ENCODE peak calls at places on chromosomes 4 and X, in four cellular contexts. V is HFF-Myc, M is GM12892, T is choroid plexus epithelial cell. R is an unnamed sample.

GRCh38 chrX:119455264-119455663 is 13.0 kb upstream of the SLC25A5 start:
- DNase-seq in V (no peak), M (no peak), T (peak), R (no peak)

GRCh38 chr4:38943355-38943754 is 75.7 kb downstream of the FAM114A1 start:
- DNase-seq in V (no peak), M (no peak), T (peak), R (no peak)

GRCh38 chr4:145101091-145101490 is 3.0 kb downstream of the ABCE1 start:
- DNase-seq in V (no peak), M (no peak), T (no peak), R (no peak)

GRCh38 chr4:68872442-68873217 is 56.8 kb downstream of the UGT2B10 start:
- DNase-seq in V (no peak), M (no peak), T (no peak), R (no peak)

GRCh38 chrX:10726647-10727046 is 106.3 kb upstream of the MID1 start:
- DNase-seq in V (no peak), M (no peak), T (peak), R (no peak)

GRCh38 chr4:10577495-10577894 is 107.1 kb downstream of the CLNK start:
- DNase-seq in V (no peak), M (no peak), T (no peak), R (no peak)

GRCh38 chr4:14178421-14178820 is 550.9 kb upstream of the BOD1L1 start:
- DNase-seq in V (peak), M (no peak), T (peak), R (peak)

GRCh38 chr4:143558823-143559756 is 45.6 kb downstream of the SMARCA5 start:
- DNase-seq in V (no peak), M (peak), T (peak), R (peak)

GRCh38 chr4:3355266-3355748 is 62.5 kb downstream of the RGS12 start:
- DNase-seq in V (no peak), M (no peak), T (no peak), R (peak)

GRCh38 chrX:7019555-7019954 is 128.0 kb upstream of the STS start:
- DNase-seq in V (no peak), M (no peak), T (no peak), R (no peak)

GRCh38 chrX:112746812-112747630 is 67.3 kb upstream of the LHFPL1 start:
- DNase-seq in V (no peak), M (no peak), T (no peak), R (no peak)

GRCh38 chr4:121421594-121421993 is 40.8 kb upstream of the QRFPR start:
- DNase-seq in V (no peak), M (no peak), T (peak), R (no peak)

GRCh38 chr4:2923141-2923551 is 40.1 kb downstream of the NOP14 start:
- DNase-seq in V (no peak), M (no peak), T (peak), R (no peak)

GRCh38 chr4:142236268-142236667 is 599.9 kb downstream of the IL15 start:
- DNase-seq in V (no peak), M (no peak), T (peak), R (no peak)

GRCh38 chr4:46844325-46844917 is 64.6 kb downstream of the COX7B2 start:
- DNase-seq in V (peak), M (peak), T (peak), R (peak)

GRCh38 chr4:8231551-8232049 is 32.5 kb downstream of the SH3TC1 start:
- DNase-seq in V (no peak), M (no peak), T (no peak), R (no peak)

GRCh38 chr4:3781193-3781886 is 15.2 kb downstream of the ADRA2C start:
- DNase-seq in V (no peak), M (no peak), T (no peak), R (no peak)

R was measured in GM12878.